ENCODE peak calls at places on chromosome 14, in five cellular contexts. X is IMR-90, N is neuronal stem cell, Z is H1, F is H9. K is an unnamed sample.

GRCh38 chr14:92924247-92924646 is 1.3 kb downstream of the CHGA start:
- DNase-seq in X (no peak), N (no peak), Z (no peak), F (peak), K (peak)

GRCh38 chr14:61280526-61281185 is 482 bp downstream of the TMEM30B start:
- DNase-seq in X (peak), N (no peak), Z (no peak), F (peak), K (peak)

GRCh38 chr14:52119030-52119429 is 50.2 kb upstream of the NID2 start:
- DNase-seq in X (no peak), N (no peak), Z (no peak), F (no peak), K (no peak)

GRCh38 chr14:97417331-97417730 is 620.1 kb downstream of the VRK1 start:
- DNase-seq in X (no peak), N (no peak), Z (no peak), F (no peak), K (no peak)

GRCh38 chr14:69313176-69313575 is 53.2 kb downstream of the GALNT16 start:
- DNase-seq in X (no peak), N (no peak), Z (no peak), F (peak), K (no peak)

GRCh38 chr14:87230726-87231125 is 762.3 kb downstream of the GALC start:
- DNase-seq in X (no peak), N (no peak), Z (no peak), F (no peak), K (peak)

GRCh38 chr14:65631040-65631439 is 218.5 kb downstream of the FUT8 start:
- DNase-seq in X (no peak), N (no peak), Z (no peak), F (no peak), K (peak)

GRCh38 chr14:106875503-106875902 is 1349.1 kb downstream of the TMEM121 start:
- DNase-seq in X (no peak), N (no peak), Z (no peak), F (no peak), K (no peak)

GRCh38 chr14:89085154-89086059 is 261.0 kb downstream of the TTC8 start:
- DNase-seq in X (no peak), N (no peak), Z (no peak), F (no peak), K (no peak)

GRCh38 chr14:68749487-68750475 is 43.1 kb downstream of the ZFP36L1 start:
- DNase-seq in X (peak), N (no peak), Z (no peak), F (no peak), K (peak)

GRCh38 chr14:94129758-94130414 is 482 bp upstream of the IFI27L2 start:
- DNase-seq in X (peak), N (peak), Z (no peak), F (peak), K (peak)

GRCh38 chr14:68946423-68946822 is 32.7 kb downstream of the ACTN1 start:
- DNase-seq in X (no peak), N (no peak), Z (no peak), F (no peak), K (no peak)

GRCh38 chr14:101591121-101591520 is 29.8 kb downstream of the DIO3 start:
- DNase-seq in X (no peak), N (no peak), Z (no peak), F (no peak), K (no peak)

GRCh38 chr14:23638414-23639047 is 2.4 kb downstream of the DHRS2 start:
- DNase-seq in X (no peak), N (no peak), Z (no peak), F (no peak), K (peak)

GRCh38 chr14:34629344-34629656 is 648 bp downstream of the SNX6 start:
- DNase-seq in X (no peak), N (no peak), Z (no peak), F (no peak), K (no peak)

GRCh38 chr14:35789651-35790050 is 19.4 kb downstream of the RALGAPA1 start:
- DNase-seq in X (peak), N (no peak), Z (no peak), F (no peak), K (no peak)

GRCh38 chr14:68473050-68473449 is 319.8 kb downstream of the ZFP36L1 start:
- DNase-seq in X (no peak), N (no peak), Z (no peak), F (no peak), K (no peak)

GRCh38 chr14:60753264-60754126 is 18.9 kb downstream of the MNAT1 start:
- DNase-seq in X (peak), N (no peak), Z (no peak), F (no peak), K (no peak)

GRCh38 chr14:52987514-52987913 is 36.7 kb upstream of the FERMT2 start:
- DNase-seq in X (no peak), N (no peak), Z (no peak), F (no peak), K (no peak)

GRCh38 chr14:100155049-100155621 is 4.3 kb downstream of the DEGS2 start:
- DNase-seq in X (no peak), N (no peak), Z (peak), F (peak), K (peak)

GRCh38 chr14:70036665-70037064 is 152.1 kb downstream of the SLC8A3 start:
- DNase-seq in X (no peak), N (peak), Z (no peak), F (no peak), K (peak)

GRCh38 chr14:104751539-104752337 is 1.2 kb upstream of the SIVA1 start:
- DNase-seq in X (no peak), N (no peak), Z (no peak), F (no peak), K (no peak)

GRCh38 chr14:39175445-39176262 is 600 bp downstream of the PNN start:
- DNase-seq in X (peak), N (no peak), Z (no peak), F (peak), K (peak)

GRCh38 chr14:104794099-104794498 is 1.4 kb downstream of the AKT1 start:
- DNase-seq in X (peak), N (no peak), Z (peak), F (peak), K (peak)

GRCh38 chr14:101497910-101498860 is 63.1 kb upstream of the DIO3 start:
- DNase-seq in X (no peak), N (no peak), Z (no peak), F (peak), K (no peak)

GRCh38 chr14:50064993-50065392 is 51.4 kb downstream of the VCPKMT start:
- DNase-seq in X (no peak), N (no peak), Z (no peak), F (no peak), K (no peak)

GRCh38 chr14:93538411-93538810 is 107.7 kb downstream of the UNC79 start:
- DNase-seq in X (peak), N (no peak), Z (peak), F (peak), K (peak)

GRCh38 chr14:70793637-70794036 is 15.7 kb downstream of the MAP3K9 start:
- DNase-seq in X (no peak), N (no peak), Z (no peak), F (no peak), K (no peak)

GRCh38 chr14:63923422-63923752 is 70.6 kb downstream of the SYNE2 start:
- DNase-seq in X (no peak), N (no peak), Z (no peak), F (no peak), K (no peak)

GRCh38 chr14:100015251-100015655 is 50.0 kb upstream of the EVL start:
- DNase-seq in X (peak), N (no peak), Z (no peak), F (no peak), K (peak)

GRCh38 chr14:69610859-69611263 is 535 bp upstream of the SUSD6 start:
- DNase-seq in X (no peak), N (no peak), Z (no peak), F (no peak), K (peak)

GRCh38 chr14:102196008-102196407 is 56.3 kb downstream of the WDR20 start:
- DNase-seq in X (no peak), N (no peak), Z (no peak), F (no peak), K (no peak)

GRCh38 chr14:63328787-63329737 is 10.3 kb upstream of the GPHB5 start:
- DNase-seq in X (no peak), N (no peak), Z (no peak), F (no peak), K (no peak)

GRCh38 chr14:89337161-89337560 is 79.9 kb downstream of the FOXN3 start:
- DNase-seq in X (no peak), N (peak), Z (no peak), F (no peak), K (no peak)

DNA sequence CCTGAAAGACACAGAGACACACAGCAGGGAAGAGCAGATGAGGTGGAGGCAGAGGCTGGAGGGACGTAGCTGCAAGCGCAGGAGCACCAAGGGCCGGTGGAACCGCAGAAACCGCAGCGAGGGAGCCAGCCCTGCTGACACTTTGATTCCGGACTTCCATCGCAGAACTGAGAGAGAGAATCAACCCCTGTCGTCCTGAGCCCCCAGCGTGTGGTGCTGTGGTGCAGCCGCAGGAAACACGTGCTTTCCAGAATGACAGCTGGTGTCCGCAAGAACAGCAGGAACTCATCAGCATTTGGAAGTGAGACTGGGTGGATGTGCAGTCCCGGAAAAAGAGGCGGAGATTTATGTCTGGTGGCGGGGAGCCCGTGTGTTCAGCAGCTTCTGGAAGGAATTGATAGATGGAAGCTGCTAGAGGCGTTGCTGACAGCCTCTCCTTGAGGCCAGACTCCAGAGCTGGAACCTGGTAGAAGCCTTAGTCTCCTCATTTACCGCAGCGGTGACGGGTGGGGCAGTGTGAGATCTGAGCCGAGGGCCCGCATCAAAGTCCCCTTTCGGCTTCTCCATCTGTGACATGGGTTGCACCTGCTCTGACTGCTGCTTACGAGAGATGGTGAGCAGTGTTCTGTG is 21.9 kb upstream of the KLC1 start:
- DNase-seq in X (peak), N (no peak), Z (no peak), F (peak), K (peak)
- H3K9ac ChIP-seq in X (no peak), N (no peak), Z (no peak), F (no peak), K (no peak)

GRCh38 chr14:95184413-95184790 is 27.1 kb upstream of the DICER1 start:
- DNase-seq in X (no peak), N (no peak), Z (no peak), F (no peak), K (no peak)

GRCh38 chr14:95182379-95182778 is 25.1 kb upstream of the DICER1 start:
- DNase-seq in X (no peak), N (no peak), Z (no peak), F (no peak), K (peak)

GRCh38 chr14:95185033-95185432 is 27.7 kb upstream of the DICER1 start:
- DNase-seq in X (no peak), N (no peak), Z (no peak), F (no peak), K (no peak)

GRCh38 chr14:95183082-95183481 is 25.8 kb upstream of the DICER1 start:
- DNase-seq in X (no peak), N (no peak), Z (no peak), F (no peak), K (no peak)

GRCh38 chr14:95183532-95184412 is 26.4 kb upstream of the DICER1 start:
- DNase-seq in X (no peak), N (no peak), Z (no peak), F (no peak), K (no peak)
- H2BK120ac ChIP-seq in X (no peak), N (no peak), Z (no peak), F (no peak), K (no peak)

GRCh38 chr14:74881425-74882102 is at the start of gene DLST:
- DNase-seq in X (peak), N (peak), Z (peak), F (peak), K (peak)
- H3K4ac ChIP-seq in X (peak), N (no peak), Z (peak), F (no peak), K (peak)

GRCh38 chr14:30874999-30875787 is 834 bp downstream of the COCH start:
- DNase-seq in X (no peak), N (peak), Z (no peak), F (peak), K (peak)

GRCh38 chr14:30876692-30877091 is 2.3 kb downstream of the COCH start:
- DNase-seq in X (no peak), N (no peak), Z (no peak), F (no peak), K (no peak)

GRCh38 chr14:30873308-30874119 is 845 bp upstream of the COCH start:
- DNase-seq in X (no peak), N (no peak), Z (no peak), F (no peak), K (no peak)

GRCh38 chr14:30874120-30874998 is at the start of gene COCH:
- DNase-seq in X (no peak), N (peak), Z (no peak), F (peak), K (peak)

GRCh38 chr14:30875788-30876053 is 1.4 kb downstream of the COCH start:
- DNase-seq in X (no peak), N (no peak), Z (no peak), F (no peak), K (no peak)
- H3K9ac ChIP-seq in X (no peak), N (no peak), Z (peak), F (no peak), K (peak)

GRCh38 chr14:32430326-32430725 is 101.2 kb downstream of the AKAP6 start:
- DNase-seq in X (peak), N (no peak), Z (no peak), F (no peak), K (no peak)

GRCh38 chr14:32434180-32434579 is 105.1 kb downstream of the AKAP6 start:
- DNase-seq in X (no peak), N (no peak), Z (no peak), F (no peak), K (peak)

GRCh38 chr14:32435411-32435810 is 106.3 kb downstream of the AKAP6 start:
- DNase-seq in X (no peak), N (no peak), Z (no peak), F (no peak), K (peak)

GRCh38 chr14:32434880-32435279 is 105.8 kb downstream of the AKAP6 start:
- DNase-seq in X (no peak), N (no peak), Z (no peak), F (no peak), K (no peak)

GRCh38 chr14:32432813-32433538 is 103.9 kb downstream of the AKAP6 start:
- DNase-seq in X (no peak), N (no peak), Z (no peak), F (no peak), K (no peak)
- H2BK120ac ChIP-seq in X (no peak), N (no peak), Z (no peak), F (no peak), K (no peak)

K was measured in mesendoderm.